ENCODE peak calls at places on chromosome 5, in eight cellular contexts. I is iPS-NIHi11, Q is psoas muscle, R is activated T-cell treated with anti-CD3 and anti-CD28 coated beads for 1 hour, A is AG09319, Y is cardiac muscle cell, H is substantia nigra, K is ovary. S is an unnamed sample.

GRCh38 chr5:141476132-141476909 is 555 bp downstream of the PCDHGC3 start:
- DNase-seq in A (peak), K (peak), Q (peak), Y (peak), R (no peak), H (no peak), I (peak), S (no peak)

GRCh38 chr5:139232161-139232724 is 34.1 kb upstream of the SIL1 start:
- DNase-seq in K (no peak), Q (no peak), I (no peak), R (no peak), A (peak), H (no peak), Y (no peak), S (no peak)

GRCh38 chr5:37170856-37171255 is 78.3 kb downstream of the CPLANE1 start:
- DNase-seq in Q (no peak), K (no peak), H (no peak), R (no peak), I (no peak), A (no peak), Y (no peak), S (no peak)

GRCh38 chr5:75049581-75050274 is 2.6 kb downstream of the GCNT4 start:
- DNase-seq in Y (peak), R (peak), A (no peak), H (no peak), K (peak), I (peak), Q (no peak), S (peak)

GRCh38 chr5:148309746-148310145 is 2.5 kb upstream of the SPINK7 start:
- DNase-seq in R (no peak), Q (no peak), Y (no peak), H (no peak), A (no peak), I (no peak), K (no peak), S (no peak)

GRCh38 chr5:91020065-91020800 is 362.9 kb downstream of the ARRDC3 start:
- DNase-seq in Q (no peak), Y (peak), A (no peak), I (no peak), R (no peak), H (no peak), K (no peak), S (no peak)

GRCh38 chr5:6583049-6583880 is 49.6 kb downstream of the NSUN2 start:
- DNase-seq in I (peak), A (no peak), Y (peak), R (no peak), Q (peak), H (no peak), K (peak), S (no peak)

GRCh38 chr5:158797498-158797845 is 302.2 kb downstream of the EBF1 start:
- DNase-seq in K (no peak), R (no peak), I (no peak), Q (peak), A (no peak), Y (no peak), H (no peak), S (no peak)

GRCh38 chr5:37803487-37803886 is 36.4 kb downstream of the GDNF start:
- DNase-seq in H (no peak), Y (no peak), R (no peak), Q (no peak), K (no peak), I (no peak), A (no peak), S (no peak)

GRCh38 chr5:79759436-79759835 is 69.8 kb downstream of the CMYA5 start:
- DNase-seq in H (no peak), I (no peak), Q (peak), A (peak), Y (no peak), K (no peak), R (no peak), S (no peak)

GRCh38 chr5:111472579-111472978 is 39.8 kb downstream of the STARD4 start:
- DNase-seq in Y (no peak), K (no peak), A (no peak), Q (no peak), I (no peak), H (no peak), R (no peak), S (no peak)

GRCh38 chr5:136082390-136083193 is 50.1 kb upstream of the SMAD5 start:
- DNase-seq in Q (peak), Y (peak), R (peak), A (peak), K (peak), I (peak), H (no peak), S (peak)

GRCh38 chr5:166377756-166378155 is 1913.7 kb upstream of the WWC1 start:
- DNase-seq in Y (no peak), I (no peak), Q (no peak), R (no peak), H (no peak), K (no peak), A (no peak), S (no peak)

GRCh38 chr5:169531631-169532030 is 51.9 kb upstream of the SPDL1 start:
- DNase-seq in R (no peak), I (no peak), H (no peak), Q (no peak), Y (no peak), A (no peak), K (no peak), S (no peak)

GRCh38 chr5:10469253-10470030 is 27.8 kb downstream of the ROPN1L start:
- DNase-seq in Q (no peak), A (no peak), K (no peak), Y (no peak), I (no peak), H (no peak), R (no peak), S (no peak)

GRCh38 chr5:129904667-129905466 is 602 bp downstream of the CHSY3 start:
- DNase-seq in Q (peak), R (no peak), Y (peak), H (no peak), A (no peak), I (peak), K (no peak), S (no peak)

GRCh38 chr5:180083529-180084060 is 12.0 kb upstream of the RNF130 start:
- DNase-seq in I (no peak), Q (no peak), H (no peak), A (no peak), K (no peak), R (no peak), Y (no peak), S (no peak)

GRCh38 chr5:89572696-89573095 is 689.7 kb upstream of the MEF2C start:
- DNase-seq in Y (no peak), H (no peak), R (no peak), A (peak), I (no peak), K (no peak), Q (no peak), S (no peak)

GRCh38 chr5:83672158-83672557 is 48.5 kb downstream of the HAPLN1 start:
- DNase-seq in Y (no peak), R (no peak), A (no peak), K (no peak), Q (no peak), I (no peak), H (no peak), S (no peak)

GRCh38 chr5:73126381-73126780 is 6.0 kb downstream of the TMEM171 start:
- DNase-seq in K (no peak), A (no peak), Q (no peak), R (no peak), I (no peak), Y (no peak), H (peak), S (no peak)

GRCh38 chr5:57608542-57608941 is 125.9 kb upstream of the ACTBL2 start:
- DNase-seq in A (no peak), Y (no peak), R (no peak), Q (no peak), H (no peak), K (no peak), I (no peak), S (no peak)

GRCh38 chr5:177317959-177318377 is 6.3 kb upstream of the MXD3 start:
- DNase-seq in K (no peak), Y (peak), A (peak), Q (peak), I (peak), H (no peak), R (peak), S (peak)

GRCh38 chr5:172953776-172954189 is 5.4 kb upstream of the RPL26L1 start:
- DNase-seq in A (peak), I (no peak), K (no peak), Y (no peak), Q (no peak), R (no peak), H (no peak), S (no peak)

GRCh38 chr5:169742773-169743296 is 105.8 kb downstream of the DOCK2 start:
- DNase-seq in H (no peak), K (peak), Y (peak), A (peak), Q (no peak), I (no peak), R (no peak), S (no peak)

S was measured in naive thymus-derived CD8-positive, alpha-beta T cell.